ENCODE peak calls at places on chromosomes 1 and 21, in four cellular contexts. C, A, I and Q are unnamed samples.

GRCh38 chr1:30962609-30963508 is 54.3 kb upstream of the SDC3 start:
- DNase-seq in C (no peak), A (no peak), I (no peak), Q (no peak)

GRCh38 chr1:152502496-152503180 is 8.0 kb upstream of the LCE5A start:
- DNase-seq in C (no peak), A (no peak), I (peak), Q (no peak)

GRCh38 chr1:181112071-181112929 is 23.8 kb downstream of the IER5 start:
- DNase-seq in C (no peak), A (peak), I (peak), Q (peak)

GRCh38 chr1:59232209-59232608 is 64.7 kb upstream of the FGGY start:
- DNase-seq in C (no peak), A (peak), I (no peak), Q (no peak)

GRCh38 chr21:45313682-45314081 is 26.0 kb upstream of the POFUT2 start:
- DNase-seq in C (no peak), A (no peak), I (no peak), Q (no peak)

GRCh38 chr1:109613396-109614147 is 5.8 kb downstream of the GNAT2 start:
- DNase-seq in C (no peak), A (no peak), I (no peak), Q (no peak)

GRCh38 chr1:116483481-116484309 is 87.1 kb downstream of the CD58 start:
- DNase-seq in C (no peak), A (peak), I (no peak), Q (no peak)

GRCh38 chr21:14484188-14485009 is 61.7 kb downstream of the SAMSN1 start:
- DNase-seq in C (no peak), A (no peak), I (no peak), Q (no peak)

GRCh38 chr1:37479255-37480124 is 5.1 kb downstream of the ZC3H12A start:
- DNase-seq in C (peak), A (peak), I (peak), Q (peak)

GRCh38 chr1:14320518-14320917 is 278.0 kb upstream of the KAZN start:
- DNase-seq in C (no peak), A (no peak), I (no peak), Q (no peak)

GRCh38 chr1:237702161-237702560 is 188.6 kb downstream of the ZP4 start:
- DNase-seq in C (no peak), A (no peak), I (no peak), Q (no peak)

GRCh38 chr1:202880961-202881460 is 7.9 kb downstream of the RABIF start:
- DNase-seq in C (no peak), A (no peak), I (no peak), Q (no peak)

GRCh38 chr1:42950146-42950480 is 8.6 kb downstream of the SLC2A1 start:
- DNase-seq in C (no peak), A (no peak), I (no peak), Q (no peak)

GRCh38 chr1:3614755-3615742 is 3.7 kb upstream of the MEGF6 start:
- DNase-seq in C (no peak), A (no peak), I (no peak), Q (no peak)

GRCh38 chr1:153190373-153190772 is 12.9 kb upstream of the LELP1 start:
- DNase-seq in C (no peak), A (no peak), I (no peak), Q (no peak)

GRCh38 chr1:159862031-159862430 is 426 bp downstream of the VSIG8 start:
- DNase-seq in C (no peak), A (no peak), I (no peak), Q (no peak)

GRCh38 chr1:243890576-243890975 is 40.5 kb upstream of the AKT3 start:
- DNase-seq in C (no peak), A (no peak), I (no peak), Q (no peak)

GRCh38 chr1:183416850-183417690 is 1.1 kb downstream of the NMNAT2 start:
- DNase-seq in C (no peak), A (peak), I (no peak), Q (peak)

GRCh38 chr1:19210772-19211549 is 895 bp upstream of the UBR4 start:
- DNase-seq in C (no peak), A (peak), I (no peak), Q (no peak)

GRCh38 chr1:46524843-46525242 is 26.6 kb downstream of the KNCN start:
- DNase-seq in C (no peak), A (no peak), I (no peak), Q (no peak)

GRCh38 chr1:44436401-44437394 is 31.6 kb downstream of the RNF220 start:
- DNase-seq in C (no peak), A (no peak), I (no peak), Q (no peak)

GRCh38 chr1:9289090-9289534 is 3.6 kb upstream of the SPSB1 start:
- DNase-seq in C (peak), A (peak), I (peak), Q (peak)

GRCh38 chr21:15098908-15099307 is 34.1 kb upstream of the NRIP1 start:
- DNase-seq in C (no peak), A (no peak), I (no peak), Q (no peak)

GRCh38 chr21:46046471-46046870 is 51.4 kb upstream of the COL6A2 start:
- DNase-seq in C (no peak), A (peak), I (peak), Q (peak)

DNA sequence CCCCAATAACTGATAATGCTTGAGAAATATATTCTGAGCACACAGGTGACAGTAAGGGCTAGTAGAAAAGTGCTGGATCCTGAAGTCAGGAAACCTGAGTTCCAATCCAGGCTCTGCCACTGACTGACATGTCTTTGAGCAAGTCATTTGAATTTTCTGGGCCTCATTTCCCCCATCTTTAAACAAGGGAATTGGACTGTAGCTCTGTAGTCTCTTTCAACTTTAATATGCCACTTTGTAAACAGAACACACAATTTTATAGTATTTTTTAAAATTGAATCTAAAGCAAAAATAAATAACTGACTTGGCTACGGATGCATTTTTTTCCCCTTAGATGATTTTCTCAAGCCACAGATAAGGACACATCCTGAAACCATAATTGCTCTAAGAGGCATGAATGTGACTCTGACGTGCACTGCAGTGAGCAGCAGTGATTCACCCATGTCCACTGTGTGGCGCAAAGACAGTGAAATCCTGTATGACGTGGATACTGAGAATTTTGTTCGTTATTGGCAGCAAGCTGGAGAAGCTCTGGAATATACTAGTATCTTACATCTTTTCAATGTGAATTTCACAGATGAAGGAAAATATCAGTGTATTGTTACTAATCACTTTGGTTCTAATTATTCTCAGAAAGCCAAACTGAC is 37.0 kb downstream of the LRIG2 start:
- DNase-seq in C (no peak), A (no peak), I (no peak), Q (no peak)
- TF ChIP-seq CTCF in C (no peak), A (no peak), I (no peak), Q (no peak)

GRCh38 chr1:101566883-101567538 is 330.2 kb downstream of the S1PR1 start:
- DNase-seq in C (no peak), A (peak), I (no peak), Q (no peak)

DNA sequence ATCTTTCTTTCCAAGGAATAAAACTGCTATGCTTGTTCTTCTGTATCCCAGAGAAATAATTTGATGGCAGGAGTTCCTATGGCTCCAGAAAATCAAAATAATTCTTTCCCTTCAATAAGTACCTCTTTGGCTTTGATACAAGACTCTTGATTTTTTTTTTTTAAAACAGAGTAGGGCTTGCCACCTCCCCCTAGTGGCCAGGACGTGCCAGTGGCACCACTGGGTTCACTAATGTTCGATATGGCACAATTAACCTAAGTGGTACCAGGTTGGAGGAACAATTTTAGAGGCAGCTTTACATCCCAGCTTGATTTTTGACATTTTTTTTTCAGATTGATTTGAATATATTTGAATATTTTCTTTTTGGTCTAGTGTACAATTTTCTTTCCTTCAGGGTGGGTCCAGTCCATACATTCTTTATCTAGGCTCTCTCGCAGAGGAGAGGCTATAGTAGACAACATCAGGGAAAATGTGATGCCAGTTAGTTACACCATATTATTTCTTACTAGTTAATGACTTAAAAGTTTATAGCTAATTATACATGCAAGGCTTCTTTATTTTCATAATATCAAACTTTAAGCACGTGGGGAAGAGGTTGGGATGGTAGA is 330.9 kb downstream of the S1PR1 start:
- DNase-seq in C (peak), A (peak), I (no peak), Q (no peak)
- TF ChIP-seq CTCF in C (peak), A (peak), I (no peak), Q (no peak)

GRCh38 chr1:20472860-20473711 is 12.9 kb downstream of the CAMK2N1 start:
- DNase-seq in C (no peak), A (peak), I (no peak), Q (no peak)

GRCh38 chr1:20470174-20470573 is 15.8 kb downstream of the CAMK2N1 start:
- DNase-seq in C (no peak), A (peak), I (no peak), Q (no peak)

GRCh38 chr1:20472121-20472520 is 13.9 kb downstream of the CAMK2N1 start:
- DNase-seq in C (no peak), A (no peak), I (no peak), Q (no peak)

GRCh38 chr1:20466231-20466630 is 19.8 kb downstream of the CAMK2N1 start:
- DNase-seq in C (no peak), A (no peak), I (no peak), Q (no peak)

DNA sequence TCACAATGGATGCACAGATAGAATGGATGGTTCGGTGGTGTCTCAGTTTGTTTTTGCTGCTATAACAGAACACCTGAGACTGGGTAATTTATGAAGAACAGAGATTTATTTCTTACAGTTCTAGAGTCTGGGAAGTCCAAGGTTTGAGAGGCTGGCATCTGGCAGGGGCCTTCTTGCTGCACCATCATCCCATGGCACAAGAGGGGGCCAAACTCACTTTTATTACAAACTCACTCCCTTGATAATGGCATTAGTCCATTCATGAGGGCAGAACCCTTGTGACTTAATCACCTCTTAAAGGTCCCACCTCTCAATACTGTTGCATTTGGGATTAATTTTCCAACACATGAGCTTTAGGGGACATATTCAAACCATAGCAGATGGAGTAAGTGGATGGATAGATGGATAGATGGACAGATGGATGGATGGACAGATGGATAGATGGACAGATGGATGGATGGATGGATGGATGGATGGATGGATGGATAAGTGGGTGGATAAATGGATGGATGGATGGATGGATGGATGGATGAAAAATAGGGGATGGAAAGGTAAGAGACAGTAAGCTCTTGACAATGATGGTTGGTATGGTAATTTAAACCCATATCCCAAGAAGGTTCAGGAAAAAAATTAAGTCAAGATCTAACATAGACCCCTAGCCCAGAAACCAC is 16.5 kb downstream of the CAMK2N1 start:
- DNase-seq in C (no peak), A (no peak), I (no peak), Q (no peak)
- TF ChIP-seq CTCF in C (no peak), A (no peak), I (no peak), Q (no peak)

GRCh38 chr21:27759820-27760219 is 792.9 kb upstream of the ADAMTS5 start:
- DNase-seq in C (no peak), A (no peak), I (no peak), Q (no peak)

GRCh38 chr21:27761623-27762022 is 794.7 kb upstream of the ADAMTS5 start:
- DNase-seq in C (no peak), A (peak), I (no peak), Q (no peak)

GRCh38 chr21:27764056-27764455 is 797.2 kb upstream of the ADAMTS5 start:
- DNase-seq in C (no peak), A (no peak), I (no peak), Q (no peak)

GRCh38 chr21:27756191-27756590 is 789.3 kb upstream of the ADAMTS5 start:
- DNase-seq in C (no peak), A (no peak), I (no peak), Q (no peak)

DNA sequence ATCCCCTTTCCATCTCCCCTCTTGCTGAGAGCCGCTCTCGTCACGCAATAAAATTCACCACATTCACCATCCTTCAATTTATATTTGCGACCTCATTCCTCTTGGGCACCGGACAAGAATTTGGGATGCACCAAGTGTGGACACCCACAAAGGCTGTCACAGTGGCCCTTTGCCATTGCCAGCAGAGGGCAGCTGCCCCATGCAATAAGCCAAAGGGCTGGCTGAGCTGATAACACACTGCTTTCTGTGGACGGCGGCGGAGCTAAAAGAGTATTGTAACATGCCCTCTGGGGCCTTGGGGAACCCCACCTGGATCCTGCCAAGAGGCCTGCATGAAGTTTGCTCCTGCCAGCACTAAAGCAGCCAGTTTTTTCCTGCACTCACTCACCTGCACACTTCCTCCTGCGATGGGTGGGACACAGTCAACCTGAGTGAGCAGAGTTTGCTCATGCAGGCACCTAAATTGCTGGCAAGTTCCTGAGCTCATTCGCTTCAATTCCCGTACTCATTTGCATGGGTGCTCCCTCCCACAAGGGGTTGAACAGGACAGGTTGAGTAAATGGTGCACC is 792.3 kb upstream of the ADAMTS5 start:
- DNase-seq in C (no peak), A (peak), I (no peak), Q (no peak)
- TF ChIP-seq CTCF in C (no peak), A (no peak), I (no peak), Q (no peak)